ENCODE peak calls at places on chromosomes 13 and 19, in seven cellular contexts. Z, C, N, L, O, R and U are unnamed samples.
A peak's percentile ranks its signal among the peaks of the same experiment; 100 is the strongest.

GRCh38 chr19:40502647-40503046 is 35.8 kb downstream of the SPTBN4 start:
- DNase-seq in Z (peak; percentile 15), C (no peak), N (no peak), L (no peak), O (peak; percentile 31), R (peak; percentile 53), U (peak; percentile 17)

GRCh38 chr19:48772503-48772953 is 17.2 kb downstream of the FGF21 start:
- DNase-seq in Z (peak; percentile 95), C (no peak), N (no peak), L (peak; percentile 64), O (peak; percentile 94), R (no peak), U (no peak)

GRCh38 chr13:69828527-69828926 is 279.1 kb upstream of the ATXN8OS start:
- DNase-seq in Z (no peak), C (no peak), N (no peak), L (no peak), O (no peak), R (no peak), U (no peak)

GRCh38 chr13:99721606-99722384 is 220.5 kb downstream of the TM9SF2 start:
- DNase-seq in Z (no peak), C (peak; percentile 14), N (no peak), L (no peak), O (no peak), R (no peak), U (no peak)

GRCh38 chr13:86563308-86563707 is 764.1 kb upstream of the SLITRK6 start:
- DNase-seq in Z (no peak), C (no peak), N (no peak), L (no peak), O (no peak), R (no peak), U (no peak)

GRCh38 chr13:105240356-105240755 is 1295.1 kb downstream of the EFNB2 start:
- DNase-seq in Z (no peak), C (no peak), N (no peak), L (no peak), O (no peak), R (no peak), U (no peak)

GRCh38 chr13:97934590-97934989 is 18.9 kb upstream of the IPO5 start:
- DNase-seq in Z (no peak), C (peak; percentile 23), N (no peak), L (no peak), O (no peak), R (no peak), U (no peak)

GRCh38 chr19:18399008-18399407 is 1.6 kb upstream of the LRRC25 start:
- DNase-seq in Z (peak; percentile 90), C (no peak), N (no peak), L (no peak), O (no peak), R (peak; percentile 70), U (no peak)

GRCh38 chr13:36778083-36778671 is 40.8 kb upstream of the RFXAP start:
- DNase-seq in Z (no peak), C (no peak), N (no peak), L (no peak), O (peak; percentile 21), R (no peak), U (no peak)

GRCh38 chr13:113962975-113963374 is 10.9 kb downstream of the C13orf46 start:
- DNase-seq in Z (no peak), C (no peak), N (peak; percentile 10), L (no peak), O (no peak), R (no peak), U (no peak)

GRCh38 chr13:74555291-74556001 is 421.2 kb upstream of the KLF12 start:
- DNase-seq in Z (no peak), C (no peak), N (no peak), L (no peak), O (no peak), R (no peak), U (no peak)

GRCh38 chr19:41993612-41994483 is at the start of gene ATP1A3:
- DNase-seq in Z (no peak), C (no peak), N (no peak), L (no peak), O (no peak), R (peak; percentile 72), U (peak; percentile 47)

GRCh38 chr19:58252102-58252685 is 23.5 kb downstream of the ZNF544 start:
- DNase-seq in Z (no peak), C (no peak), N (no peak), L (no peak), O (no peak), R (no peak), U (peak; percentile 40)

GRCh38 chr13:110563463-110563774 is 1.9 kb upstream of the RAB20 start:
- DNase-seq in Z (no peak), C (no peak), N (no peak), L (no peak), O (no peak), R (no peak), U (no peak)

GRCh38 chr19:11457115-11457514 is 21.7 kb downstream of the PRKCSH start:
- DNase-seq in Z (peak; percentile 14), C (no peak), N (no peak), L (no peak), O (no peak), R (no peak), U (no peak)

GRCh38 chr13:107612376-107612775 is 603.0 kb downstream of the LIG4 start:
- DNase-seq in Z (no peak), C (no peak), N (no peak), L (no peak), O (no peak), R (no peak), U (no peak)

GRCh38 chr13:73429691-73430090 is 370.9 kb downstream of the KLF5 start:
- DNase-seq in Z (no peak), C (no peak), N (no peak), L (no peak), O (no peak), R (no peak), U (no peak)

GRCh38 chr19:7478843-7479227 is 10.0 kb downstream of the PEX11G start:
- DNase-seq in Z (no peak), C (no peak), N (no peak), L (no peak), O (no peak), R (no peak), U (no peak)

GRCh38 chr13:113122571-113123225 is at the start of gene F10:
- DNase-seq in Z (no peak), C (peak; percentile 94), N (peak; percentile 75), L (peak; percentile 53), O (peak; percentile 95), R (peak; percentile 90), U (no peak)

GRCh38 chr13:46050771-46051170 is 1.8 kb downstream of the ZC3H13 start:
- DNase-seq in Z (no peak), C (no peak), N (no peak), L (no peak), O (no peak), R (no peak), U (no peak)

GRCh38 chr13:46057251-46058015 is 4.9 kb upstream of the ZC3H13 start:
- DNase-seq in Z (no peak), C (no peak), N (no peak), L (no peak), O (no peak), R (no peak), U (no peak)

GRCh38 chr13:46053162-46054012 is 841 bp upstream of the ZC3H13 start:
- DNase-seq in Z (no peak), C (no peak), N (no peak), L (no peak), O (no peak), R (no peak), U (no peak)

GRCh38 chr13:46051958-46052313 is 610 bp downstream of the ZC3H13 start:
- DNase-seq in Z (no peak), C (no peak), N (no peak), L (no peak), O (no peak), R (no peak), U (no peak)

DNA sequence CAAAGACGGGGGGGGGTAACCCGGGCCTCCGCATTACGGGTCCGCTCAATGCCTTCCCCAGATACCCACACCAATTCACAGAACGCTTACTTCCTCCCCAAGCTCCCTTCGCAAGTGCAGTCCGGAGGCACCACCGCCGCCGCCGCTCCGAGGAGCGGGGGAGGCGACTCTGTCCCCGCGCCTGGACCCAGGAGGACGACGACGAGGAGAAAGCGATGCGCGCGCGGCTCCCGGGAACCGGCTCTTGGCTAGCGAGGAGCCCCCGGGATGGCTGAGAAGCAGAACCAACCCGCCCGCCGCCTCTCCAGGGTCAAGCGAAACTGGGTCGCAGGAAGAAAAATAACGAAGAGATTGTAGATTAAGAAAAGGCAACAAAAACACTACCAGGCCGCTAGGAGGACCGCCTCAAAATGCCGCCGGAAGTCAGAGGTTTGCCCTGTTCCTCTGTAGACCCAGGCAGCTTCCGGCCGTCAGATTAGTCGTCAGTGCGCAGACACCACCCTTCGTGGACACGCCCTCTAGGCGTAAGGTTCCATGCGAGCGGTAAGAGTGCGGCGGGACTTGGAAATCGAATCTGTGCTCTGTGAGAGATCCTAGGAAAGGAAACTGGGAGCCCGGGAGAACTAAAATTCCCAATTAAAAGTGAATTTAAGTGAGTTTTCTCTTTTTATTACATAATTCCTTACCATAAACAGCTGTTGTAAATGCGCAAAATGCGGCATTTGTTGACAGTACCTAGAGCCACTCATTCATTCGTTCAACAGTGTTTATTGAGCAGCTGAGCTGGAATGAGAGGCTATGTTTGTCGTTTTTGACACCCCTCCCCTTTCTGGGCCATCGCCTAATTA is at the start of gene ZC3H13:
- DNase-seq in Z (peak; percentile 96), C (peak; percentile 98), N (peak; percentile 87), L (peak; percentile 91), O (peak; percentile 94), R (peak; percentile 98), U (peak; percentile 96)
- TF ChIP-seq POLR2A in Z (peak; percentile 81), C (no peak), N (peak; percentile 59), L (no peak), O (peak; percentile 83), R (peak; percentile 67), U (peak; percentile 87)

GRCh38 chr13:40813662-40814454 is 24.4 kb downstream of the SLC25A15 start:
- DNase-seq in Z (no peak), C (no peak), N (no peak), L (no peak), O (peak; percentile 30), R (no peak), U (peak; percentile 31)

GRCh38 chr13:40814803-40815202 is 25.4 kb downstream of the SLC25A15 start:
- DNase-seq in Z (no peak), C (no peak), N (no peak), L (no peak), O (no peak), R (no peak), U (no peak)

GRCh38 chr13:40818926-40819325 is 29.5 kb downstream of the SLC25A15 start:
- DNase-seq in Z (no peak), C (no peak), N (no peak), L (no peak), O (no peak), R (no peak), U (no peak)

GRCh38 chr13:40819797-40820315 is 30.4 kb downstream of the SLC25A15 start:
- DNase-seq in Z (no peak), C (no peak), N (no peak), L (no peak), O (no peak), R (no peak), U (no peak)
- TF ChIP-seq POLR2A in Z (no peak), C (no peak), N (no peak), L (no peak), O (no peak), R (no peak), U (no peak)

GRCh38 chr19:45506246-45506990 is 861 bp upstream of the VASP start:
- DNase-seq in Z (peak; percentile 95), C (peak; percentile 99), N (peak; percentile 94), L (peak; percentile 97), O (peak; percentile 85), R (peak; percentile 99), U (peak; percentile 90)
- TF ChIP-seq POLR2A in Z (peak; percentile 78), C (no peak), N (peak; percentile 72), L (peak; percentile 65), O (peak; percentile 55), R (peak; percentile 87), U (no peak)

GRCh38 chr19:56393119-56394012 is at the start of gene ZNF582:
- DNase-seq in Z (peak; percentile 98), C (peak; percentile 98), N (peak; percentile 97), L (peak; percentile 91), O (peak; percentile 80), R (peak; percentile 97), U (peak; percentile 95)
- TF ChIP-seq POLR2A in Z (peak; percentile 59), C (no peak), N (peak; percentile 16), L (peak; percentile 34), O (no peak), R (no peak), U (peak; percentile 60)